ENCODE peak calls at places on chromosome X, in six cellular contexts. G is A549, V is retinal pigment epithelial cell, N is fibroblast of pulmonary artery, D is psoas muscle, M is HFF-Myc. U is an unnamed sample.

GRCh38 chrX:110750526-110751189 is 45.0 kb downstream of the CHRDL1 start:
- DNase-seq in G (no peak), V (no peak), N (no peak), D (no peak), M (no peak), U (no peak)

GRCh38 chrX:19625612-19626011 is 110.3 kb upstream of the MAP3K15 start:
- DNase-seq in G (no peak), V (no peak), N (no peak), D (no peak), M (no peak), U (no peak)

GRCh38 chrX:15849555-15849954 is 5.1 kb downstream of the AP1S2 start:
- DNase-seq in G (peak), V (no peak), N (peak), D (no peak), M (no peak), U (no peak)

GRCh38 chrX:57595381-57595811 is 3.6 kb downstream of the ZXDB start:
- DNase-seq in G (no peak), V (peak), N (peak), D (no peak), M (peak), U (no peak)

GRCh38 chrX:65871671-65872311 is 168.1 kb downstream of the VSIG4 start:
- DNase-seq in G (peak), V (no peak), N (peak), D (no peak), M (no peak), U (no peak)

GRCh38 chrX:38561951-38562719 is 793 bp downstream of the TSPAN7 start:
- DNase-seq in G (no peak), V (no peak), N (no peak), D (peak), M (no peak), U (no peak)

GRCh38 chrX:149280011-149280410 is 225.1 kb downstream of the IDS start:
- DNase-seq in G (no peak), V (no peak), N (no peak), D (no peak), M (no peak), U (no peak)

GRCh38 chrX:111376897-111377601 is 34.9 kb downstream of the DCX start:
- DNase-seq in G (no peak), V (no peak), N (no peak), D (no peak), M (no peak), U (no peak)

GRCh38 chrX:47216393-47216925 is 2.0 kb upstream of the CDK16 start:
- DNase-seq in G (no peak), V (no peak), N (no peak), D (no peak), M (no peak), U (no peak)

GRCh38 chrX:132810488-132810887 is 147.9 kb downstream of the HS6ST2 start:
- DNase-seq in G (no peak), V (no peak), N (no peak), D (no peak), M (no peak), U (no peak)

GRCh38 chrX:132810964-132811712 is 147.3 kb downstream of the HS6ST2 start:
- DNase-seq in G (no peak), V (no peak), N (no peak), D (no peak), M (no peak), U (no peak)

GRCh38 chrX:132809581-132809980 is 148.8 kb downstream of the HS6ST2 start:
- DNase-seq in G (no peak), V (peak), N (no peak), D (no peak), M (no peak), U (peak)

GRCh38 chrX:132802033-132802432 is 156.4 kb downstream of the HS6ST2 start:
- DNase-seq in G (no peak), V (no peak), N (no peak), D (no peak), M (no peak), U (no peak)

GRCh38 chrX:132807411-132808030 is 150.9 kb downstream of the HS6ST2 start:
- DNase-seq in G (no peak), V (no peak), N (no peak), D (no peak), M (no peak), U (no peak)
- TF ChIP-seq CTCF in G (no peak), V (no peak), N (no peak), D (no peak), M (no peak), U (no peak)

DNA sequence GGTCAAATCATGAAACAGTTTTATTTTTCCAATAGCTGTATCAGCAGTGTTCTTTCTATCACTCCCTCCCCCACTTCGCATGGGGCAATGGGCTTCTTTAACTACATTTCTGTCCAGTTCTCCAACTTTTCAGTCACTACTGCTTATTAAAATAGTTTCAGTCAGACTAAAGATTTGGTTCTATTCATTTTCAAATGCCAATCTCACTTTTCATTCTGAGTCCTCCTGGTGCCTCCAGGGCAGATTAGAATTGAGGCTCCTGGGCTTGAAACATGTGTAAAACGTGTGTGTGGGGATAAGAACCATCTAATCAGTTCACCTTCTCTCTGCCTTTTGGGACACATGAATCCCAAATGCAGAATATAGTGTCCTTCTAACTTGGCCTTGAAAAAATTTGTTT is 3.5 kb upstream of the BEX3 start:
- DNase-seq in G (no peak), V (no peak), N (no peak), D (no peak), M (no peak), U (no peak)
- H3K4me3 ChIP-seq in G (no peak), V (no peak), N (no peak), D (no peak), M (no peak), U (no peak)

GRCh38 chrX:105552395-105552794 is 269.9 kb upstream of the NRK start:
- DNase-seq in G (no peak), V (no peak), N (peak), D (no peak), M (no peak), U (no peak)
- TF ChIP-seq CTCF in G (no peak), V (no peak), N (no peak), D (no peak), M (no peak), U (no peak)

GRCh38 chrX:318739-319578 is at the start of gene GTPBP6:
- DNase-seq in G (peak), V (peak), N (peak), D (peak), M (peak), U (peak)

GRCh38 chrX:320126-320783 is 1.7 kb upstream of the GTPBP6 start:
- DNase-seq in G (no peak), V (no peak), N (no peak), D (peak), M (no peak), U (no peak)

GRCh38 chrX:327660-328126 is 9.1 kb upstream of the GTPBP6 start:
- DNase-seq in G (no peak), V (no peak), N (no peak), D (no peak), M (no peak), U (no peak)

GRCh38 chrX:319579-320125 is 1.1 kb upstream of the GTPBP6 start:
- DNase-seq in G (no peak), V (no peak), N (no peak), D (no peak), M (no peak), U (no peak)

GRCh38 chrX:323721-324628 is 5.4 kb upstream of the GTPBP6 start:
- DNase-seq in G (no peak), V (no peak), N (peak), D (peak), M (no peak), U (peak)
- H3K4me3 ChIP-seq in G (peak), V (no peak), N (no peak), D (no peak), M (no peak), U (no peak)

DNA sequence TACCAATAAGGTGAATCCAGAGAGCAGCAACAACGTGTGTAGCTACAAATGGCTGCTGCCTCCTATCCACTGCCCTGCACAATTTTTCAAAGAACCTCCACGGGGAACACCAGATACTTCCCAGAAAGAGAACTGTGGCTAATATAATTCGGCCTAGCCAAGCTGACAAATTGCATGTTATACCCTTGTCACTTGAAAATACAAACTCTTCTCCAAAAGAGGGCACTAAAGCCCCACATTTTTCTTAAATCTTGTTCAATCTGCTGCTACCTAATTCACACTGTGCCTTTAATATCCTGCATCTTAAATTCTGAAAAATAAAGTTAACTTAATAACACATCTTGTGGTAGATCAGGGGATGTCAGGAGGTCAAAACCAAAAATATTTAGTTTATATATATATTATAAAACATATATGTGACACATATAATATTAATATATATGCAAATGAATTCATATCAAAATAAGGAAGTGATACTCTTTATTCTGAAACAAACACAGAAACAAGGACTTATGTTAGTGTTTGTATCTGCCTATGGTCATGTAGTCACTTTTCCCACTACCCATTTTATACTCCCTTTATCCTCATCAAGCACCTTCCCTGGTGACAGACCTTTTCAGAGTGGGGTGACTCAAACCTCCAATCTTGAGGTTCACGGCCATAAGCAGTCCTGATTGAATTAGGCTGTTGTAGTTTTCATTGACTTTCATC is 24.1 kb downstream of the CT45A1 start:
- DNase-seq in G (no peak), V (no peak), N (peak), D (no peak), M (no peak), U (no peak)
- TF ChIP-seq CTCF in G (peak), V (no peak), N (no peak), D (no peak), M (no peak), U (no peak)

GRCh38 chrX:31884535-31884934 is 812.7 kb upstream of the FTHL17 start:
- DNase-seq in G (no peak), V (no peak), N (no peak), D (no peak), M (no peak), U (no peak)

GRCh38 chrX:31894152-31894551 is 822.3 kb upstream of the FTHL17 start:
- DNase-seq in G (no peak), V (no peak), N (no peak), D (no peak), M (no peak), U (peak)

GRCh38 chrX:31893525-31893924 is 821.7 kb upstream of the FTHL17 start:
- DNase-seq in G (no peak), V (no peak), N (no peak), D (no peak), M (no peak), U (no peak)

DNA sequence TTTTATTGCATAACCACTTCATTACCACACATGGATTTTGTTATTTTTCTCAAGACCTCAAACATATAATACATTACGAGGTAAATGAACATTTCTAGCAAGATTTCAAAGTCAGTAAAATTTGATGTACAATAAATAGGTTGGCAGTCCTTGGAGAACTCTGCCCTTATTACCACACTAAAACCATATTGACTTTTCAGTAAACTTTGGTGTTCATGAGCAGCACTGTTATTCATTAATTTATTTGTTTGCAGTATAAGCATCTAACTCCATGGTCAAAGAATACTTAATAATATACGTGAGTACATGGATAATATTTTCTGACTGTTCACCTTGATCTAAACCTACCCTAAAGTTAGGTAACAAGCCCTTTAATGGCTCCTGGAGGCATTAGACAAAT is 817.2 kb upstream of the FTHL17 start:
- DNase-seq in G (no peak), V (no peak), N (no peak), D (no peak), M (no peak), U (no peak)
- H3K4me3 ChIP-seq in G (no peak), V (no peak), N (no peak), D (no peak), M (no peak), U (no peak)

DNA sequence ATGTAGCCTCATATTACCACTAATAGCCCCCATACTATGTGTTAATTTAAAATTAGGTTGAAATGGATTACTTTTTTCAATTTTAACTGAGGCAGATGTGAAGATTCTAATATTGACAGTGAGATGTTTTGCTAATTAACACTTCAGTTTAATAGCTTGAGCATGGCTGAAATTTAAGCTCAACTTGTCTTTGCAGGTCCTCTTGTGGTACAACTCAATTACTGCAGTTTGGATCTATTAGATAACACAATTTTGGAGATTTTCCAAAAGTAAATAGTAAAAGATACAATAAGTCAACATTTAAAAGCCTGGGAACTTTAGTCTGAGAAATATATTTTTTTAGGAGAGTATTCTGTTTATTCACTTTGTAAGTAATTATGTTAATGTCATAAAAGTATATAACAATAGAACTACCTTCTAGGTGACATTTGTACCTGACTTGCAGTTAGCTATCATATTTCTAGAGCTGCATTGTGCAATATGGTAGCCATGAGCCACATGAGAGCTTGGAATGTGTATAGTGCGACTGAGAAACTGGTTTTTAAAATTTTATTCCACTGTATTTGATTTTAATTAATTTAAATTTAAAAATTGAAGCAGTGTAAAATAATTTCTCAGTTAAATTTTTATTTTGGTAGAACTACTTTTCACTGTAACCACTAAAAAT is 73.1 kb upstream of the FMR1 start:
- DNase-seq in G (no peak), V (no peak), N (no peak), D (no peak), M (no peak), U (no peak)
- TF ChIP-seq CTCF in G (peak), V (peak), N (no peak), D (no peak), M (no peak), U (peak)

GRCh38 chrX:72169008-72169728 is 12.4 kb upstream of the PIN4 start:
- DNase-seq in G (no peak), V (no peak), N (no peak), D (no peak), M (no peak), U (no peak)
- H3K4me3 ChIP-seq in G (no peak), V (no peak), N (no peak), D (peak), M (no peak), U (no peak)